ENCODE peak calls at places on chromosome 9, in five cellular contexts. K, G, R, V and W are unnamed samples.

GRCh38 chr9:120740135-120740534 is 25.9 kb upstream of the MEGF9 start:
- DNase-seq in K (no peak), G (peak), R (no peak), V (no peak), W (no peak)

GRCh38 chr9:76912631-76913275 is 6.8 kb upstream of the PRUNE2 start:
- DNase-seq in K (no peak), G (no peak), R (no peak), V (no peak), W (no peak)

GRCh38 chr9:130362691-130363090 is 82.1 kb upstream of the ASS1 start:
- DNase-seq in K (no peak), G (no peak), R (no peak), V (no peak), W (no peak)

GRCh38 chr9:72041369-72041768 is 19.0 kb downstream of the C9orf57 start:
- DNase-seq in K (no peak), G (no peak), R (no peak), V (no peak), W (no peak)

GRCh38 chr9:71552480-71552879 is 215.8 kb downstream of the CEMIP2 start:
- DNase-seq in K (no peak), G (no peak), R (peak), V (no peak), W (no peak)

GRCh38 chr9:98045234-98046160 is 11.0 kb upstream of the NANS start:
- DNase-seq in K (no peak), G (peak), R (no peak), V (no peak), W (no peak)

GRCh38 chr9:73179594-73179993 is 27.9 kb downstream of the ANXA1 start:
- DNase-seq in K (no peak), G (peak), R (peak), V (no peak), W (no peak)

GRCh38 chr9:127158995-127159801 is 36.8 kb upstream of the ANGPTL2 start:
- DNase-seq in K (peak), G (peak), R (peak), V (no peak), W (no peak)

GRCh38 chr9:136645343-136645902 is 17.3 kb upstream of the EGFL7 start:
- DNase-seq in K (no peak), G (no peak), R (no peak), V (no peak), W (no peak)

GRCh38 chr9:113851359-113851758 is 24.8 kb upstream of the ZNF618 start:
- DNase-seq in K (no peak), G (no peak), R (peak), V (no peak), W (no peak)

GRCh38 chr9:99019523-99020331 is 76.0 kb downstream of the COL15A1 start:
- DNase-seq in K (no peak), G (peak), R (no peak), V (no peak), W (no peak)

GRCh38 chr9:5971740-5972139 is 43.7 kb downstream of the RANBP6 start:
- DNase-seq in K (no peak), G (no peak), R (no peak), V (no peak), W (no peak)

GRCh38 chr9:36559036-36559695 is 13.5 kb upstream of the MELK start:
- DNase-seq in K (no peak), G (no peak), R (no peak), V (no peak), W (no peak)

GRCh38 chr9:114177423-114178064 is 22.2 kb downstream of the COL27A1 start:
- DNase-seq in K (no peak), G (no peak), R (no peak), V (no peak), W (no peak)

GRCh38 chr9:38096238-38096805 is 27.3 kb upstream of the SHB start:
- DNase-seq in K (no peak), G (no peak), R (no peak), V (no peak), W (no peak)

GRCh38 chr9:87803623-87804345 is 77.9 kb downstream of the CTSL start:
- DNase-seq in K (no peak), G (no peak), R (no peak), V (no peak), W (no peak)

GRCh38 chr9:99140685-99141314 is 35.9 kb downstream of the TGFBR1 start:
- DNase-seq in K (peak), G (peak), R (peak), V (no peak), W (no peak)

GRCh38 chr9:117046666-117047327 is 359.7 kb downstream of the TRIM32 start:
- DNase-seq in K (no peak), G (no peak), R (no peak), V (no peak), W (no peak)

GRCh38 chr9:135522137-135522877 is 1.1 kb downstream of the LCN1 start:
- DNase-seq in K (no peak), G (no peak), R (no peak), V (no peak), W (peak)

GRCh38 chr9:123555612-123556011 is 199.6 kb downstream of the CRB2 start:
- DNase-seq in K (no peak), G (no peak), R (no peak), V (no peak), W (no peak)

GRCh38 chr9:17135578-17135904 is 701 bp downstream of the CNTLN start:
- DNase-seq in K (no peak), G (no peak), R (no peak), V (no peak), W (no peak)

GRCh38 chr9:69582018-69582417 is 90.2 kb downstream of the APBA1 start:
- DNase-seq in K (no peak), G (no peak), R (no peak), V (no peak), W (no peak)

GRCh38 chr9:126436545-126437269 is 110.1 kb downstream of the MVB12B start:
- DNase-seq in K (no peak), G (no peak), R (no peak), V (no peak), W (no peak)

GRCh38 chr9:34510506-34511159 is 12.2 kb downstream of the ENHO start:
- DNase-seq in K (no peak), G (no peak), R (no peak), V (no peak), W (no peak)

GRCh38 chr9:4415281-4415680 is 75.0 kb upstream of the SLC1A1 start:
- DNase-seq in K (no peak), G (no peak), R (no peak), V (no peak), W (no peak)

GRCh38 chr9:15576350-15577050 is 23.7 kb downstream of the CCDC171 start:
- DNase-seq in K (no peak), G (no peak), R (no peak), V (no peak), W (no peak)

GRCh38 chr9:22107646-22108045 is 98.5 kb upstream of the CDKN2B start:
- DNase-seq in K (no peak), G (no peak), R (no peak), V (no peak), W (no peak)

GRCh38 chr9:87518702-87519335 is 21.2 kb downstream of the DAPK1 start:
- DNase-seq in K (no peak), G (no peak), R (no peak), V (no peak), W (peak)

GRCh38 chr9:113519401-113520108 is 56.0 kb downstream of the RGS3 start:
- DNase-seq in K (no peak), G (peak), R (peak), V (no peak), W (no peak)

GRCh38 chr9:20538956-20539355 is 83.3 kb downstream of the MLLT3 start:
- DNase-seq in K (no peak), G (no peak), R (no peak), V (no peak), W (no peak)

GRCh38 chr9:107805198-107805597 is 315.6 kb upstream of the KLF4 start:
- DNase-seq in K (no peak), G (no peak), R (no peak), V (no peak), W (no peak)

GRCh38 chr9:72478993-72479392 is 42.4 kb upstream of the TMC1 start:
- DNase-seq in K (no peak), G (no peak), R (no peak), V (no peak), W (no peak)

GRCh38 chr9:134485653-134486052 is 155.9 kb upstream of the COL5A1 start:
- DNase-seq in K (no peak), G (no peak), R (no peak), V (no peak), W (no peak)

GRCh38 chr9:127707766-127708165 is 978 bp downstream of the CFAP157 start:
- DNase-seq in K (no peak), G (peak), R (no peak), V (no peak), W (no peak)

GRCh38 chr9:134101623-134102149 is 33.9 kb upstream of the BRD3 start:
- DNase-seq in K (no peak), G (no peak), R (no peak), V (no peak), W (no peak)

GRCh38 chr9:81893929-81894328 is 34.3 kb upstream of the SPATA31D4 start:
- DNase-seq in K (no peak), G (no peak), R (no peak), V (no peak), W (no peak)

GRCh38 chr9:2597483-2597882 is 24.1 kb upstream of the VLDLR start:
- DNase-seq in K (no peak), G (no peak), R (no peak), V (no peak), W (no peak)

GRCh38 chr9:83440641-83441040 is 97.6 kb downstream of the FRMD3 start:
- DNase-seq in K (no peak), G (no peak), R (no peak), V (no peak), W (no peak)

GRCh38 chr9:126704157-126704941 is 90.6 kb downstream of the LMX1B start:
- DNase-seq in K (no peak), G (peak), R (peak), V (no peak), W (peak)

GRCh38 chr9:114811969-114812636 is 6.3 kb upstream of the TNFSF15 start:
- DNase-seq in K (no peak), G (no peak), R (no peak), V (no peak), W (no peak)

GRCh38 chr9:92236915-92237314 is 56.6 kb downstream of the IARS1 start:
- DNase-seq in K (no peak), G (no peak), R (no peak), V (no peak), W (no peak)

GRCh38 chr9:92245005-92245797 is 48.3 kb downstream of the IARS1 start:
- DNase-seq in K (no peak), G (no peak), R (no peak), V (no peak), W (no peak)

GRCh38 chr9:92247296-92247695 is 46.2 kb downstream of the IARS1 start:
- DNase-seq in K (no peak), G (no peak), R (no peak), V (no peak), W (no peak)

GRCh38 chr9:92242779-92243136 is 50.7 kb downstream of the IARS1 start:
- DNase-seq in K (no peak), G (no peak), R (no peak), V (no peak), W (no peak)

DNA sequence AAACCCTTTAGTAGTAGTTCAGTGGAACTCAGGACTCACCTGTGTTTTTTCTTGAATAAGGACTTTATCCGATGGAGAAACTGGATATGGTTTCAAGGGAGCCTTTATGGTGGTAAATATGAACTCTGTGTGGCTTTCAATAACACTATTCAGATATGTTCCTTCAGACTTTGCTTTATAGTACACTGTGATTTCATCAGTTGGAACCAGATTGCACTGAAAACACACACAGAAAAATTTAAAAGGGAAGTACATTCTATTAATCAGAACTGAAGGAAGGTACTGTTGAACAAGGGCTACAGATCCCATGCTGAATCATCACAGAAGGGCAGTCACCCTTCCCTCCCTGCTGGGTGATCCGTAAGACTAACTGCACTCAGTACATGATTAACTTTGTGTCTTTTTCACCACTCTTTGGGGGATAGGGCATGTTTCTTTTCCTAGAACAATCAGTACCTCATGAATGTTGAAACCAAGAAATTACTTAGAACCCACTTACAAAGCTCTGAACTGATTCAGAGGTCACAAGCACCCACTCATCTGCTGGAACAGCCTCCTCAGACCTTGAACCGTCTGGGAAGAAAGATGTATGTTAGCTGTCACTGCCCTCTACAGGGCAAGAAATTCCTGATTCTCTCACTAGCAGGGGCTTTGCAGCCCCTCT is 51.2 kb downstream of the IARS1 start:
- DNase-seq in K (peak), G (peak), R (no peak), V (no peak), W (no peak)
- TF ChIP-seq CTCF in K (peak), G (peak), R (no peak), V (no peak), W (no peak)

DNA sequence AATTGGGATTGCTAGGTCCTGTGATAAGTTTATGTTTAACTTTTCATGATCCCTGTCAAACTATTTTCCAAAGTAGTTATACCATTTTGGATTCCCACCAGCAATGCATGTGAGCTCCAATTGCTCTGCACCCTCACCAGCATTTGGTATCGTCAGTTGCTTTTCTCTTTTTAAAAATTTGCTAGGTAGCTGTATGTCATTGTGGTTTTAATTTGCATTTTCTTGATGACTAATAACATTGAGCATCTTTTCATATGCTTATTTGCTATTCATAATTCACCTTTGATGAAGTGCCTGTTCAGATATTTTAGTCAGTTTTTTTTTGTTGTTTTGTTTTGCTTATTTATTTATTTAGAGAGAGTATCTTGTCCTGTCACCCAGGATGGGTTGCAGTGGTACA is 12.5 kb downstream of the TAF1L start:
- DNase-seq in K (no peak), G (no peak), R (no peak), V (no peak), W (no peak)
- TF ChIP-seq CTCF in K (no peak), G (no peak), R (no peak), V (no peak), W (no peak)

DNA sequence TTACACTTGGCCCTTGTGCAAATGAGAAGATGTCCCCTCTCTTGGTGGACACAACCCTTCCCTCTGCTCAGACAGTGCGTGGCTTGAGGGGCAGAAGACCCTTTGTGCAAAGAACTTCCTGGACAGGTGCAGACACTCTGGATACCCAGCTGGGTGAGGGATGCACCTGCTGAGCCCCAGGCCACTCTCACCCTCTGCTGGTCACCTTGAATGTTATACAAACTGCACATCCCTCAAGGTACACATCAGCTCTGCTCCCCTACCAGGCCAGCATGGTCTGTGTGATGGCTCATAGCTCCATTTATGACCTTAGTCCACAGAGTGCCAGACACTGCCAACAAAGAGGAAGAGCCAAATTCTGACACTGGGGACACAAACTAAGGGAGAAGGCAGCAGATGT is 3.1 kb upstream of the DIRAS2 start:
- DNase-seq in K (no peak), G (no peak), R (peak), V (no peak), W (no peak)
- TF ChIP-seq CTCF in K (no peak), G (no peak), R (no peak), V (no peak), W (no peak)

GRCh38 chr9:14441976-14442651 is 128.2 kb upstream of the NFIB start:
- DNase-seq in K (peak), G (peak), R (no peak), V (no peak), W (no peak)
- TF ChIP-seq CTCF in K (peak), G (peak), R (no peak), V (no peak), W (no peak)

GRCh38 chr9:90874194-90874593 is 72.6 kb downstream of the SYK start:
- DNase-seq in K (no peak), G (no peak), R (no peak), V (no peak), W (no peak)

GRCh38 chr9:90870646-90871326 is 69.2 kb downstream of the SYK start:
- DNase-seq in K (peak), G (peak), R (peak), V (no peak), W (no peak)

GRCh38 chr9:90873422-90873821 is 71.8 kb downstream of the SYK start:
- DNase-seq in K (no peak), G (no peak), R (no peak), V (no peak), W (no peak)

GRCh38 chr9:90872835-90873294 is 71.2 kb downstream of the SYK start:
- DNase-seq in K (no peak), G (no peak), R (no peak), V (no peak), W (no peak)

GRCh38 chr9:90871327-90871935 is 69.8 kb downstream of the SYK start:
- DNase-seq in K (no peak), G (no peak), R (no peak), V (no peak), W (no peak)
- TF ChIP-seq CTCF in K (no peak), G (no peak), R (no peak), V (no peak), W (no peak)

DNA sequence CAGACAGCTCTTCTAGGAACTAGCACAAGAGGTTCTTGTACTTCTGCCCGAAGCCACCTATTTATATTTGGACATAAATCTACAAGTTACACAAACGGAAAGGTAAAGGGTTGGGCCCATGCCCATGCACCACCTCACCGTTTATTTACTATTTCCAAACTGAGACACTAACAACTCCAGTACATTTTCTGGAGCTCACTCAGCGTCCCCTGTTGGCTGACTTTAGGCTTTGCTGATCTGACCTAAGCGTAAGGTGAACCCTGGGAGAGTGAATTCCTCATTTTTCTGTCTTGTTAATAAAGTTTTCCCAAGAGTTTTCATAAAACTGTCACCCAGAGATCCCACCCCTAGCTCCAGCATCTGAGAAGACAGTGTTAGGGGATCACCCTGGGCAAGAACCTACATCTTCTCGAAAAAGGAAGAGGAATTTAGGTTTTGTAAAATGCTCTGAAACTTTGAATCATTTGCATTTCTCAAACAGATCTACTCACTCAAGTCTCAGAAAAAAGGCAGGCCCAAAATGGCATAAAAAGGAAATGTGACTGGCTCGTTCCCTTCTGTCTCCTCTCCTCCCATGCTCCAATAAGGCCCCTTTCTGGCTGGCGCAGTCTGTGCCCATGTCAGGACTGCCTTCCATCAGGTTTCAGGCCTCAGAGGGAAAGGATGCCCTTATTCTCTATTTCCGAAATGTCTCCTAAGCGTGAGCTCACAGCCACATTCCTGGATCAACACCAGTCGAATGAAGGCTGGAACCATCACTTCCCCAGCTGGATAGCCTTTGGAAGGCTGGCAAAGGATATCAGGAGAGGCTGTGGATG is 201.3 kb downstream of the FANCC start:
- DNase-seq in K (no peak), G (peak), R (no peak), V (no peak), W (no peak)
- TF ChIP-seq CTCF in K (peak), G (peak), R (no peak), V (peak), W (no peak)

GRCh38 chr9:103533318-103533717 is 538.2 kb downstream of the CYLC2 start:
- DNase-seq in K (no peak), G (no peak), R (no peak), V (no peak), W (no peak)

GRCh38 chr9:103530934-103531333 is 535.8 kb downstream of the CYLC2 start:
- DNase-seq in K (no peak), G (no peak), R (no peak), V (no peak), W (no peak)
- TF ChIP-seq CTCF in K (no peak), G (no peak), R (no peak), V (no peak), W (no peak)